ENCODE peak calls at places on chromosomes 5 and 9, in ten cellular contexts. One of them, this sample, is unnamed.
A peak's percentile ranks its signal among the peaks of the same experiment; 100 is the strongest.

GRCh38 chr5:14263700-14264099 is 120.6 kb downstream of the TRIO start:
- DNase-seq in NCI-H1105 treated with DMSO at 0.1 percent for 48 hours: peak; percentile 83
- DNase-seq in left ventricle myocardium inferior: no peak
- DNase-seq in smooth muscle cell of the brain vasculature: no peak
- DNase-seq in stimulated activated effector memory CD8-positive, alpha-beta T cell treated with anti-CD3 and anti-CD28 coated beads, Interleukin-12 subunit alpha, Interleukin-12 subunit beta, amount 100 ng/mL, for 72 hours: no peak
- DNase-seq in NCI-H2029 treated with DMSO at 0.1 percent for 48 hours: no peak
- DNase-seq in fibroblast of pulmonary artery: no peak
- DNase-seq in activated CD4-positive, alpha-beta T cell treated with anti-CD3 and anti-CD28 coated beads for 24 hours: no peak
- DNase-seq in HuH-7: no peak
- DNase-seq in MM.1S: peak; percentile 24
- DNase-seq in this sample: peak; percentile 12

GRCh38 chr5:77311217-77311571 is 100.7 kb downstream of the PDE8B start:
- DNase-seq in NCI-H1105 treated with DMSO at 0.1 percent for 48 hours: no peak
- DNase-seq in left ventricle myocardium inferior: no peak
- DNase-seq in smooth muscle cell of the brain vasculature: no peak
- DNase-seq in stimulated activated effector memory CD8-positive, alpha-beta T cell treated with anti-CD3 and anti-CD28 coated beads, Interleukin-12 subunit alpha, Interleukin-12 subunit beta, amount 100 ng/mL, for 72 hours: no peak
- DNase-seq in NCI-H2029 treated with DMSO at 0.1 percent for 48 hours: peak; percentile 46
- DNase-seq in fibroblast of pulmonary artery: no peak
- DNase-seq in activated CD4-positive, alpha-beta T cell treated with anti-CD3 and anti-CD28 coated beads for 24 hours: no peak
- DNase-seq in HuH-7: no peak
- DNase-seq in MM.1S: no peak
- DNase-seq in this sample: no peak

GRCh38 chr5:133729800-133730199 is 117.5 kb upstream of the FSTL4 start:
- DNase-seq in NCI-H1105 treated with DMSO at 0.1 percent for 48 hours: no peak
- DNase-seq in left ventricle myocardium inferior: no peak
- DNase-seq in smooth muscle cell of the brain vasculature: no peak
- DNase-seq in stimulated activated effector memory CD8-positive, alpha-beta T cell treated with anti-CD3 and anti-CD28 coated beads, Interleukin-12 subunit alpha, Interleukin-12 subunit beta, amount 100 ng/mL, for 72 hours: no peak
- DNase-seq in NCI-H2029 treated with DMSO at 0.1 percent for 48 hours: no peak
- DNase-seq in fibroblast of pulmonary artery: no peak
- DNase-seq in activated CD4-positive, alpha-beta T cell treated with anti-CD3 and anti-CD28 coated beads for 24 hours: no peak
- DNase-seq in HuH-7: no peak
- DNase-seq in MM.1S: no peak
- DNase-seq in this sample: no peak

GRCh38 chr5:133122711-133123110 is 70.9 kb downstream of the HSPA4 start:
- DNase-seq in NCI-H1105 treated with DMSO at 0.1 percent for 48 hours: no peak
- DNase-seq in left ventricle myocardium inferior: no peak
- DNase-seq in smooth muscle cell of the brain vasculature: no peak
- DNase-seq in stimulated activated effector memory CD8-positive, alpha-beta T cell treated with anti-CD3 and anti-CD28 coated beads, Interleukin-12 subunit alpha, Interleukin-12 subunit beta, amount 100 ng/mL, for 72 hours: no peak
- DNase-seq in NCI-H2029 treated with DMSO at 0.1 percent for 48 hours: no peak
- DNase-seq in fibroblast of pulmonary artery: no peak
- DNase-seq in activated CD4-positive, alpha-beta T cell treated with anti-CD3 and anti-CD28 coated beads for 24 hours: no peak
- DNase-seq in HuH-7: no peak
- DNase-seq in MM.1S: no peak
- DNase-seq in this sample: no peak

GRCh38 chr9:134612309-134612708 is 29.3 kb upstream of the COL5A1 start:
- DNase-seq in NCI-H1105 treated with DMSO at 0.1 percent for 48 hours: no peak
- DNase-seq in left ventricle myocardium inferior: no peak
- DNase-seq in smooth muscle cell of the brain vasculature: no peak
- DNase-seq in stimulated activated effector memory CD8-positive, alpha-beta T cell treated with anti-CD3 and anti-CD28 coated beads, Interleukin-12 subunit alpha, Interleukin-12 subunit beta, amount 100 ng/mL, for 72 hours: no peak
- DNase-seq in NCI-H2029 treated with DMSO at 0.1 percent for 48 hours: no peak
- DNase-seq in fibroblast of pulmonary artery: no peak
- DNase-seq in activated CD4-positive, alpha-beta T cell treated with anti-CD3 and anti-CD28 coated beads for 24 hours: no peak
- DNase-seq in HuH-7: no peak
- DNase-seq in MM.1S: no peak
- DNase-seq in this sample: no peak

GRCh38 chr5:107770051-107770450 is 99.3 kb upstream of the EFNA5 start:
- DNase-seq in NCI-H1105 treated with DMSO at 0.1 percent for 48 hours: no peak
- DNase-seq in left ventricle myocardium inferior: no peak
- DNase-seq in smooth muscle cell of the brain vasculature: no peak
- DNase-seq in stimulated activated effector memory CD8-positive, alpha-beta T cell treated with anti-CD3 and anti-CD28 coated beads, Interleukin-12 subunit alpha, Interleukin-12 subunit beta, amount 100 ng/mL, for 72 hours: no peak
- DNase-seq in NCI-H2029 treated with DMSO at 0.1 percent for 48 hours: no peak
- DNase-seq in fibroblast of pulmonary artery: no peak
- DNase-seq in activated CD4-positive, alpha-beta T cell treated with anti-CD3 and anti-CD28 coated beads for 24 hours: no peak
- DNase-seq in HuH-7: no peak
- DNase-seq in MM.1S: no peak
- DNase-seq in this sample: no peak

GRCh38 chr5:36206913-36207312 is 34.8 kb downstream of the NADK2 start:
- DNase-seq in NCI-H1105 treated with DMSO at 0.1 percent for 48 hours: no peak
- DNase-seq in left ventricle myocardium inferior: no peak
- DNase-seq in smooth muscle cell of the brain vasculature: no peak
- DNase-seq in stimulated activated effector memory CD8-positive, alpha-beta T cell treated with anti-CD3 and anti-CD28 coated beads, Interleukin-12 subunit alpha, Interleukin-12 subunit beta, amount 100 ng/mL, for 72 hours: no peak
- DNase-seq in NCI-H2029 treated with DMSO at 0.1 percent for 48 hours: no peak
- DNase-seq in fibroblast of pulmonary artery: peak; percentile 8
- DNase-seq in activated CD4-positive, alpha-beta T cell treated with anti-CD3 and anti-CD28 coated beads for 24 hours: no peak
- DNase-seq in HuH-7: no peak
- DNase-seq in MM.1S: no peak
- DNase-seq in this sample: no peak

GRCh38 chr9:96256800-96257199 is 45.2 kb downstream of the HSD17B3 start:
- DNase-seq in NCI-H1105 treated with DMSO at 0.1 percent for 48 hours: no peak
- DNase-seq in left ventricle myocardium inferior: no peak
- DNase-seq in smooth muscle cell of the brain vasculature: no peak
- DNase-seq in stimulated activated effector memory CD8-positive, alpha-beta T cell treated with anti-CD3 and anti-CD28 coated beads, Interleukin-12 subunit alpha, Interleukin-12 subunit beta, amount 100 ng/mL, for 72 hours: no peak
- DNase-seq in NCI-H2029 treated with DMSO at 0.1 percent for 48 hours: no peak
- DNase-seq in fibroblast of pulmonary artery: peak; percentile 10
- DNase-seq in activated CD4-positive, alpha-beta T cell treated with anti-CD3 and anti-CD28 coated beads for 24 hours: no peak
- DNase-seq in HuH-7: no peak
- DNase-seq in MM.1S: no peak
- DNase-seq in this sample: no peak

GRCh38 chr5:141349917-141350619 is at the start of gene PCDHGB1:
- DNase-seq in NCI-H1105 treated with DMSO at 0.1 percent for 48 hours: no peak
- DNase-seq in left ventricle myocardium inferior: no peak
- DNase-seq in smooth muscle cell of the brain vasculature: no peak
- DNase-seq in stimulated activated effector memory CD8-positive, alpha-beta T cell treated with anti-CD3 and anti-CD28 coated beads, Interleukin-12 subunit alpha, Interleukin-12 subunit beta, amount 100 ng/mL, for 72 hours: no peak
- DNase-seq in NCI-H2029 treated with DMSO at 0.1 percent for 48 hours: peak; percentile 43
- DNase-seq in fibroblast of pulmonary artery: peak; percentile 66
- DNase-seq in activated CD4-positive, alpha-beta T cell treated with anti-CD3 and anti-CD28 coated beads for 24 hours: no peak
- DNase-seq in HuH-7: peak; percentile 87
- DNase-seq in MM.1S: peak; percentile 75
- DNase-seq in this sample: no peak

GRCh38 chr5:67493676-67494075 is 297.1 kb upstream of the CD180 start:
- DNase-seq in NCI-H1105 treated with DMSO at 0.1 percent for 48 hours: no peak
- DNase-seq in left ventricle myocardium inferior: peak; percentile 32
- DNase-seq in smooth muscle cell of the brain vasculature: no peak
- DNase-seq in stimulated activated effector memory CD8-positive, alpha-beta T cell treated with anti-CD3 and anti-CD28 coated beads, Interleukin-12 subunit alpha, Interleukin-12 subunit beta, amount 100 ng/mL, for 72 hours: no peak
- DNase-seq in NCI-H2029 treated with DMSO at 0.1 percent for 48 hours: peak; percentile 74
- DNase-seq in fibroblast of pulmonary artery: peak; percentile 31
- DNase-seq in activated CD4-positive, alpha-beta T cell treated with anti-CD3 and anti-CD28 coated beads for 24 hours: no peak
- DNase-seq in HuH-7: peak; percentile 51
- DNase-seq in MM.1S: no peak
- DNase-seq in this sample: no peak

GRCh38 chr5:179142434-179143198 is 82.4 kb downstream of the ZNF354C start:
- DNase-seq in NCI-H1105 treated with DMSO at 0.1 percent for 48 hours: no peak
- DNase-seq in left ventricle myocardium inferior: no peak
- DNase-seq in smooth muscle cell of the brain vasculature: no peak
- DNase-seq in stimulated activated effector memory CD8-positive, alpha-beta T cell treated with anti-CD3 and anti-CD28 coated beads, Interleukin-12 subunit alpha, Interleukin-12 subunit beta, amount 100 ng/mL, for 72 hours: no peak
- DNase-seq in NCI-H2029 treated with DMSO at 0.1 percent for 48 hours: no peak
- DNase-seq in fibroblast of pulmonary artery: peak; percentile 82
- DNase-seq in activated CD4-positive, alpha-beta T cell treated with anti-CD3 and anti-CD28 coated beads for 24 hours: peak; percentile 35
- DNase-seq in HuH-7: no peak
- DNase-seq in MM.1S: peak; percentile 78
- DNase-seq in this sample: no peak

GRCh38 chr9:109232449-109232848 is 65.4 kb upstream of the FRRS1L start:
- DNase-seq in NCI-H1105 treated with DMSO at 0.1 percent for 48 hours: no peak
- DNase-seq in left ventricle myocardium inferior: no peak
- DNase-seq in smooth muscle cell of the brain vasculature: no peak
- DNase-seq in stimulated activated effector memory CD8-positive, alpha-beta T cell treated with anti-CD3 and anti-CD28 coated beads, Interleukin-12 subunit alpha, Interleukin-12 subunit beta, amount 100 ng/mL, for 72 hours: no peak
- DNase-seq in NCI-H2029 treated with DMSO at 0.1 percent for 48 hours: no peak
- DNase-seq in fibroblast of pulmonary artery: peak; percentile 31
- DNase-seq in activated CD4-positive, alpha-beta T cell treated with anti-CD3 and anti-CD28 coated beads for 24 hours: no peak
- DNase-seq in HuH-7: no peak
- DNase-seq in MM.1S: no peak
- DNase-seq in this sample: no peak

GRCh38 chr9:92173318-92173717 is 58.1 kb upstream of the SPTLC1 start:
- DNase-seq in NCI-H1105 treated with DMSO at 0.1 percent for 48 hours: no peak
- DNase-seq in left ventricle myocardium inferior: no peak
- DNase-seq in smooth muscle cell of the brain vasculature: no peak
- DNase-seq in stimulated activated effector memory CD8-positive, alpha-beta T cell treated with anti-CD3 and anti-CD28 coated beads, Interleukin-12 subunit alpha, Interleukin-12 subunit beta, amount 100 ng/mL, for 72 hours: no peak
- DNase-seq in NCI-H2029 treated with DMSO at 0.1 percent for 48 hours: no peak
- DNase-seq in fibroblast of pulmonary artery: no peak
- DNase-seq in activated CD4-positive, alpha-beta T cell treated with anti-CD3 and anti-CD28 coated beads for 24 hours: no peak
- DNase-seq in HuH-7: no peak
- DNase-seq in MM.1S: no peak
- DNase-seq in this sample: no peak

GRCh38 chr5:124669300-124669648 is 77.2 kb downstream of the ZNF608 start:
- DNase-seq in NCI-H1105 treated with DMSO at 0.1 percent for 48 hours: no peak
- DNase-seq in left ventricle myocardium inferior: no peak
- DNase-seq in smooth muscle cell of the brain vasculature: no peak
- DNase-seq in stimulated activated effector memory CD8-positive, alpha-beta T cell treated with anti-CD3 and anti-CD28 coated beads, Interleukin-12 subunit alpha, Interleukin-12 subunit beta, amount 100 ng/mL, for 72 hours: no peak
- DNase-seq in NCI-H2029 treated with DMSO at 0.1 percent for 48 hours: no peak
- DNase-seq in fibroblast of pulmonary artery: no peak
- DNase-seq in activated CD4-positive, alpha-beta T cell treated with anti-CD3 and anti-CD28 coated beads for 24 hours: no peak
- DNase-seq in HuH-7: no peak
- DNase-seq in MM.1S: no peak
- DNase-seq in this sample: no peak

GRCh38 chr9:88006511-88007290 is 32.4 kb upstream of the CDK20 start:
- DNase-seq in NCI-H1105 treated with DMSO at 0.1 percent for 48 hours: no peak
- DNase-seq in left ventricle myocardium inferior: no peak
- DNase-seq in smooth muscle cell of the brain vasculature: no peak
- DNase-seq in stimulated activated effector memory CD8-positive, alpha-beta T cell treated with anti-CD3 and anti-CD28 coated beads, Interleukin-12 subunit alpha, Interleukin-12 subunit beta, amount 100 ng/mL, for 72 hours: no peak
- DNase-seq in NCI-H2029 treated with DMSO at 0.1 percent for 48 hours: no peak
- DNase-seq in fibroblast of pulmonary artery: no peak
- DNase-seq in activated CD4-positive, alpha-beta T cell treated with anti-CD3 and anti-CD28 coated beads for 24 hours: no peak
- DNase-seq in HuH-7: no peak
- DNase-seq in MM.1S: no peak
- DNase-seq in this sample: no peak

GRCh38 chr9:78921341-78921740 is 624.4 kb downstream of the PSAT1 start:
- DNase-seq in NCI-H1105 treated with DMSO at 0.1 percent for 48 hours: no peak
- DNase-seq in left ventricle myocardium inferior: no peak
- DNase-seq in smooth muscle cell of the brain vasculature: peak; percentile 23
- DNase-seq in stimulated activated effector memory CD8-positive, alpha-beta T cell treated with anti-CD3 and anti-CD28 coated beads, Interleukin-12 subunit alpha, Interleukin-12 subunit beta, amount 100 ng/mL, for 72 hours: no peak
- DNase-seq in NCI-H2029 treated with DMSO at 0.1 percent for 48 hours: no peak
- DNase-seq in fibroblast of pulmonary artery: no peak
- DNase-seq in activated CD4-positive, alpha-beta T cell treated with anti-CD3 and anti-CD28 coated beads for 24 hours: no peak
- DNase-seq in HuH-7: no peak
- DNase-seq in MM.1S: no peak
- DNase-seq in this sample: no peak

GRCh38 chr5:172454355-172455086 is at the start of gene SH3PXD2B:
- DNase-seq in NCI-H1105 treated with DMSO at 0.1 percent for 48 hours: peak; percentile 39
- DNase-seq in left ventricle myocardium inferior: peak; percentile 72
- DNase-seq in smooth muscle cell of the brain vasculature: no peak
- DNase-seq in stimulated activated effector memory CD8-positive, alpha-beta T cell treated with anti-CD3 and anti-CD28 coated beads, Interleukin-12 subunit alpha, Interleukin-12 subunit beta, amount 100 ng/mL, for 72 hours: peak; percentile 14
- DNase-seq in NCI-H2029 treated with DMSO at 0.1 percent for 48 hours: no peak
- DNase-seq in fibroblast of pulmonary artery: peak; percentile 67
- DNase-seq in activated CD4-positive, alpha-beta T cell treated with anti-CD3 and anti-CD28 coated beads for 24 hours: no peak
- DNase-seq in HuH-7: peak; percentile 78
- DNase-seq in MM.1S: peak; percentile 55
- DNase-seq in this sample: peak; percentile 38

GRCh38 chr9:129412814-129413536 is 207.9 kb downstream of the C9orf50 start:
- DNase-seq in NCI-H1105 treated with DMSO at 0.1 percent for 48 hours: peak; percentile 61
- DNase-seq in left ventricle myocardium inferior: peak; percentile 83
- DNase-seq in smooth muscle cell of the brain vasculature: peak; percentile 56
- DNase-seq in stimulated activated effector memory CD8-positive, alpha-beta T cell treated with anti-CD3 and anti-CD28 coated beads, Interleukin-12 subunit alpha, Interleukin-12 subunit beta, amount 100 ng/mL, for 72 hours: no peak
- DNase-seq in NCI-H2029 treated with DMSO at 0.1 percent for 48 hours: no peak
- DNase-seq in fibroblast of pulmonary artery: peak; percentile 89
- DNase-seq in activated CD4-positive, alpha-beta T cell treated with anti-CD3 and anti-CD28 coated beads for 24 hours: no peak
- DNase-seq in HuH-7: no peak
- DNase-seq in MM.1S: peak; percentile 40
- DNase-seq in this sample: peak; percentile 65

GRCh38 chr5:178630475-178630930 is 3.7 kb upstream of the CLK4 start:
- DNase-seq in NCI-H1105 treated with DMSO at 0.1 percent for 48 hours: no peak
- DNase-seq in left ventricle myocardium inferior: no peak
- DNase-seq in smooth muscle cell of the brain vasculature: no peak
- DNase-seq in stimulated activated effector memory CD8-positive, alpha-beta T cell treated with anti-CD3 and anti-CD28 coated beads, Interleukin-12 subunit alpha, Interleukin-12 subunit beta, amount 100 ng/mL, for 72 hours: no peak
- DNase-seq in NCI-H2029 treated with DMSO at 0.1 percent for 48 hours: no peak
- DNase-seq in fibroblast of pulmonary artery: no peak
- DNase-seq in activated CD4-positive, alpha-beta T cell treated with anti-CD3 and anti-CD28 coated beads for 24 hours: no peak
- DNase-seq in HuH-7: no peak
- DNase-seq in MM.1S: no peak
- DNase-seq in this sample: no peak

GRCh38 chr9:129316281-129317030 is 138.4 kb upstream of the IER5L start:
- DNase-seq in NCI-H1105 treated with DMSO at 0.1 percent for 48 hours: no peak
- DNase-seq in left ventricle myocardium inferior: no peak
- DNase-seq in smooth muscle cell of the brain vasculature: no peak
- DNase-seq in stimulated activated effector memory CD8-positive, alpha-beta T cell treated with anti-CD3 and anti-CD28 coated beads, Interleukin-12 subunit alpha, Interleukin-12 subunit beta, amount 100 ng/mL, for 72 hours: no peak
- DNase-seq in NCI-H2029 treated with DMSO at 0.1 percent for 48 hours: no peak
- DNase-seq in fibroblast of pulmonary artery: no peak
- DNase-seq in activated CD4-positive, alpha-beta T cell treated with anti-CD3 and anti-CD28 coated beads for 24 hours: no peak
- DNase-seq in HuH-7: no peak
- DNase-seq in MM.1S: no peak
- DNase-seq in this sample: no peak

GRCh38 chr5:102798103-102798502 is 43.0 kb downstream of the PAM start:
- DNase-seq in NCI-H1105 treated with DMSO at 0.1 percent for 48 hours: no peak
- DNase-seq in left ventricle myocardium inferior: no peak
- DNase-seq in smooth muscle cell of the brain vasculature: no peak
- DNase-seq in stimulated activated effector memory CD8-positive, alpha-beta T cell treated with anti-CD3 and anti-CD28 coated beads, Interleukin-12 subunit alpha, Interleukin-12 subunit beta, amount 100 ng/mL, for 72 hours: no peak
- DNase-seq in NCI-H2029 treated with DMSO at 0.1 percent for 48 hours: no peak
- DNase-seq in fibroblast of pulmonary artery: no peak
- DNase-seq in activated CD4-positive, alpha-beta T cell treated with anti-CD3 and anti-CD28 coated beads for 24 hours: no peak
- DNase-seq in HuH-7: no peak
- DNase-seq in MM.1S: no peak
- DNase-seq in this sample: no peak

GRCh38 chr5:1228121-1228520 is 2.9 kb downstream of the SLC6A18 start:
- DNase-seq in NCI-H1105 treated with DMSO at 0.1 percent for 48 hours: no peak
- DNase-seq in left ventricle myocardium inferior: no peak
- DNase-seq in smooth muscle cell of the brain vasculature: no peak
- DNase-seq in stimulated activated effector memory CD8-positive, alpha-beta T cell treated with anti-CD3 and anti-CD28 coated beads, Interleukin-12 subunit alpha, Interleukin-12 subunit beta, amount 100 ng/mL, for 72 hours: no peak
- DNase-seq in NCI-H2029 treated with DMSO at 0.1 percent for 48 hours: no peak
- DNase-seq in fibroblast of pulmonary artery: no peak
- DNase-seq in activated CD4-positive, alpha-beta T cell treated with anti-CD3 and anti-CD28 coated beads for 24 hours: no peak
- DNase-seq in HuH-7: no peak
- DNase-seq in MM.1S: no peak
- DNase-seq in this sample: peak; percentile 57

GRCh38 chr9:91896513-91897121 is 53.4 kb downstream of the ROR2 start:
- DNase-seq in NCI-H1105 treated with DMSO at 0.1 percent for 48 hours: no peak
- DNase-seq in left ventricle myocardium inferior: peak; percentile 27
- DNase-seq in smooth muscle cell of the brain vasculature: no peak
- DNase-seq in stimulated activated effector memory CD8-positive, alpha-beta T cell treated with anti-CD3 and anti-CD28 coated beads, Interleukin-12 subunit alpha, Interleukin-12 subunit beta, amount 100 ng/mL, for 72 hours: no peak
- DNase-seq in NCI-H2029 treated with DMSO at 0.1 percent for 48 hours: no peak
- DNase-seq in fibroblast of pulmonary artery: peak; percentile 76
- DNase-seq in activated CD4-positive, alpha-beta T cell treated with anti-CD3 and anti-CD28 coated beads for 24 hours: no peak
- DNase-seq in HuH-7: no peak
- DNase-seq in MM.1S: no peak
- DNase-seq in this sample: no peak

GRCh38 chr9:133112361-133113026 is 8.5 kb downstream of the RALGDS start:
- DNase-seq in NCI-H1105 treated with DMSO at 0.1 percent for 48 hours: no peak
- DNase-seq in left ventricle myocardium inferior: peak; percentile 45
- DNase-seq in smooth muscle cell of the brain vasculature: no peak
- DNase-seq in stimulated activated effector memory CD8-positive, alpha-beta T cell treated with anti-CD3 and anti-CD28 coated beads, Interleukin-12 subunit alpha, Interleukin-12 subunit beta, amount 100 ng/mL, for 72 hours: no peak
- DNase-seq in NCI-H2029 treated with DMSO at 0.1 percent for 48 hours: no peak
- DNase-seq in fibroblast of pulmonary artery: no peak
- DNase-seq in activated CD4-positive, alpha-beta T cell treated with anti-CD3 and anti-CD28 coated beads for 24 hours: no peak
- DNase-seq in HuH-7: no peak
- DNase-seq in MM.1S: no peak
- DNase-seq in this sample: no peak

GRCh38 chr5:177434437-177434836 is 8.0 kb downstream of the GRK6 start:
- DNase-seq in NCI-H1105 treated with DMSO at 0.1 percent for 48 hours: no peak
- DNase-seq in left ventricle myocardium inferior: no peak
- DNase-seq in smooth muscle cell of the brain vasculature: no peak
- DNase-seq in stimulated activated effector memory CD8-positive, alpha-beta T cell treated with anti-CD3 and anti-CD28 coated beads, Interleukin-12 subunit alpha, Interleukin-12 subunit beta, amount 100 ng/mL, for 72 hours: peak; percentile 15
- DNase-seq in NCI-H2029 treated with DMSO at 0.1 percent for 48 hours: no peak
- DNase-seq in fibroblast of pulmonary artery: no peak
- DNase-seq in activated CD4-positive, alpha-beta T cell treated with anti-CD3 and anti-CD28 coated beads for 24 hours: no peak
- DNase-seq in HuH-7: no peak
- DNase-seq in MM.1S: no peak
- DNase-seq in this sample: no peak

GRCh38 chr5:128036961-128037360 is 46.6 kb upstream of the SLC12A2 start:
- DNase-seq in NCI-H1105 treated with DMSO at 0.1 percent for 48 hours: no peak
- DNase-seq in left ventricle myocardium inferior: no peak
- DNase-seq in smooth muscle cell of the brain vasculature: no peak
- DNase-seq in stimulated activated effector memory CD8-positive, alpha-beta T cell treated with anti-CD3 and anti-CD28 coated beads, Interleukin-12 subunit alpha, Interleukin-12 subunit beta, amount 100 ng/mL, for 72 hours: no peak
- DNase-seq in NCI-H2029 treated with DMSO at 0.1 percent for 48 hours: no peak
- DNase-seq in fibroblast of pulmonary artery: peak; percentile 59
- DNase-seq in activated CD4-positive, alpha-beta T cell treated with anti-CD3 and anti-CD28 coated beads for 24 hours: no peak
- DNase-seq in HuH-7: no peak
- DNase-seq in MM.1S: no peak
- DNase-seq in this sample: no peak